ENCODE peak calls at places on chromosome 15, in six cellular contexts. One of them, this sample, is unnamed.

GRCh38 chr15:66760968-66761722 is 59.1 kb downstream of the SMAD6 start:
- DNase-seq in cardiac fibroblast: peak
- DNase-seq in astrocyte of the spinal cord: peak
- DNase-seq in bronchial epithelial cell: no peak
- DNase-seq in Panc1: no peak
- DNase-seq in hepatocyte: peak
- DNase-seq in this sample: no peak

GRCh38 chr15:66948294-66948693 is 117.1 kb upstream of the SMAD3 start:
- DNase-seq in cardiac fibroblast: peak
- DNase-seq in astrocyte of the spinal cord: peak
- DNase-seq in bronchial epithelial cell: peak
- DNase-seq in Panc1: no peak
- DNase-seq in hepatocyte: peak
- DNase-seq in this sample: no peak

GRCh38 chr15:74497584-74497983 is 36.6 kb upstream of the UBL7 start:
- DNase-seq in cardiac fibroblast: peak
- DNase-seq in astrocyte of the spinal cord: no peak
- DNase-seq in bronchial epithelial cell: peak
- DNase-seq in Panc1: no peak
- DNase-seq in hepatocyte: no peak
- DNase-seq in this sample: no peak

GRCh38 chr15:70362911-70363310 is 265.2 kb upstream of the TLE3 start:
- DNase-seq in cardiac fibroblast: peak
- DNase-seq in astrocyte of the spinal cord: peak
- DNase-seq in bronchial epithelial cell: no peak
- DNase-seq in Panc1: no peak
- DNase-seq in hepatocyte: peak
- DNase-seq in this sample: peak

GRCh38 chr15:42465520-42466259 is 25.3 kb downstream of the ZNF106 start:
- DNase-seq in cardiac fibroblast: no peak
- DNase-seq in astrocyte of the spinal cord: no peak
- DNase-seq in bronchial epithelial cell: no peak
- DNase-seq in Panc1: no peak
- DNase-seq in hepatocyte: no peak
- DNase-seq in this sample: no peak

GRCh38 chr15:84982301-84982920 is 755 bp downstream of the PDE8A start:
- DNase-seq in cardiac fibroblast: peak
- DNase-seq in astrocyte of the spinal cord: no peak
- DNase-seq in bronchial epithelial cell: no peak
- DNase-seq in Panc1: no peak
- DNase-seq in hepatocyte: peak
- DNase-seq in this sample: peak

GRCh38 chr15:67181221-67181639 is 73.2 kb downstream of the AAGAB start:
- DNase-seq in cardiac fibroblast: no peak
- DNase-seq in astrocyte of the spinal cord: no peak
- DNase-seq in bronchial epithelial cell: no peak
- DNase-seq in Panc1: no peak
- DNase-seq in hepatocyte: no peak
- DNase-seq in this sample: no peak

GRCh38 chr15:64429448-64429847 is 30.9 kb upstream of the ZNF609 start:
- DNase-seq in cardiac fibroblast: no peak
- DNase-seq in astrocyte of the spinal cord: no peak
- DNase-seq in bronchial epithelial cell: no peak
- DNase-seq in Panc1: no peak
- DNase-seq in hepatocyte: no peak
- DNase-seq in this sample: no peak

DNA sequence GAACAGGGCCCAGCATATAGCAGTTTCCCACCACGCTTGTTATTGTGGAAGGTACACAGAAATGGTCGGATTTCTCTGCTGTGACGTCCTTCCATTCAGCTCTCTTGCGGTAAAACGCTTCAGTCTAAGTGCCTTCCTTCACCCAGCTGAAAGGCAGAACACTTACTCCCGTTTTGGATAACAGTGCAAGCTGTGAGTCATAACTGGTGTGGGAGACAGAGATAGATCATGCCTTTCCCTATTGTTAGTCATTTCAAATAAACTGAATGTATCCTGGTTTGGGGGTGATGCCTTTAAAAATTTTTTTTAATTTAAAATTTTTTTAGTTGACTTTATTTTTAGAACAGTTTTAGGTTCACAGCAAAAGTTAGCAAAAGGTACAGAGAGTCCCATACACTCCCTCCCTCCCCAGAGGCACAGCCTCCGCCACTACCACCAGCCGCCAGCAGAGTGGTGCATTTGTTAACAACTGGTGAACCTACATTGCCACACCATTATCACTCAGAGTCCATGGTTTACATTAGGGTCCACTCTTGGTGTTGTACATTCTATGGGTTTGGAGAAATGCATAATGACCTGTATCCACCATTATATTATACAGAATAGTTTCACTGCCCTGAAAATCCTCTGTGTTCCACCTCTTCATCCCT is 94.9 kb upstream of the NSMCE3 start:
- DNase-seq in cardiac fibroblast: peak
- DNase-seq in astrocyte of the spinal cord: peak
- DNase-seq in bronchial epithelial cell: peak
- DNase-seq in Panc1: no peak
- DNase-seq in hepatocyte: no peak
- DNase-seq in this sample: no peak
- TF ChIP-seq CTCF in cardiac fibroblast: peak
- TF ChIP-seq CTCF in astrocyte of the spinal cord: peak
- TF ChIP-seq CTCF in bronchial epithelial cell: no peak
- TF ChIP-seq CTCF in Panc1: peak
- TF ChIP-seq CTCF in hepatocyte: peak
- TF ChIP-seq CTCF in this sample: peak

DNA sequence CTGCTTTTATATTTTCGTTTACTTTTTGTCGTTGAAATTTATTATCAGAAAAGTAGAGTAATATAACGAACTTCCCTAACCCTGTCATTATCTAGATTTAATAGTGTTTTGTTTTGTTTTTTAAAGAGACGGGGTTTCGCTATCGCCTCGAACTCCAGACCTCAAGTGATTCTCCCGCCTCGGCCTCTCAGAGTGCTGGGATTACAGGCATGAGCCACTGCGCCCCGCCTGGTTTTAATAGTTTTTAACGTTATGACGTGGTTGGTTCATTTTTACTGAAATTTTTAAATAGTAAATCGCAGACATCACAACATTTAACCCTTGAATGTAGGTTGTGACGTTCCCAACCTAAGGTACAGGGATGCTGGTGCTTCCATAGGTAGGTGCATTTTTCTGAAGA is 1.0 kb downstream of the NGRN start:
- DNase-seq in cardiac fibroblast: peak
- DNase-seq in astrocyte of the spinal cord: no peak
- DNase-seq in bronchial epithelial cell: no peak
- DNase-seq in Panc1: no peak
- DNase-seq in hepatocyte: no peak
- DNase-seq in this sample: no peak
- TF ChIP-seq CTCF in cardiac fibroblast: no peak
- TF ChIP-seq CTCF in astrocyte of the spinal cord: no peak
- TF ChIP-seq CTCF in bronchial epithelial cell: no peak
- TF ChIP-seq CTCF in Panc1: no peak
- TF ChIP-seq CTCF in hepatocyte: no peak
- TF ChIP-seq CTCF in this sample: no peak

DNA sequence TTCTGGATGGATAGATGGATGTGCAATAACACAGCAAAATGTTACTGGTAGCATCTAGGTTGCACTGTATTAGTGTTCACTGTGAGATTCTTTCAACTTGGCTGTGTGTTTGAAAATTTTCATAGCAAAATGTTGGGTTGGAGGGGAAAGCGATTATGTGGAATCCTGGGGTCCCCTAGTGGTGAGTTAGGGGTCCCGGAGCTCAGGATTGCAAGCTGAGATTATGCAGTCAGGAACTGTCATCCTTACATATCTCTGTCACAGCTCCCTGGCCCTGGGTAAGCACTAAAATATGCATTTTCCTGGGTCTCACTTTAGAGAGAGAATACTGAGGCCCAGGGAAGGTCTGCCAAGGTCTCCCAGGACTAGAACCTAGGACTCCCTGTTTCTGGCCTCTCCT is 77.2 kb downstream of the CEMIP start:
- DNase-seq in cardiac fibroblast: no peak
- DNase-seq in astrocyte of the spinal cord: no peak
- DNase-seq in bronchial epithelial cell: no peak
- DNase-seq in Panc1: no peak
- DNase-seq in hepatocyte: no peak
- DNase-seq in this sample: no peak
- TF ChIP-seq CTCF in cardiac fibroblast: no peak
- TF ChIP-seq CTCF in astrocyte of the spinal cord: peak
- TF ChIP-seq CTCF in bronchial epithelial cell: peak
- TF ChIP-seq CTCF in Panc1: no peak
- TF ChIP-seq CTCF in hepatocyte: peak
- TF ChIP-seq CTCF in this sample: peak

GRCh38 chr15:47987908-47988532 is 132.8 kb upstream of the SLC24A5 start:
- DNase-seq in cardiac fibroblast: peak
- DNase-seq in astrocyte of the spinal cord: peak
- DNase-seq in bronchial epithelial cell: peak
- DNase-seq in Panc1: peak
- DNase-seq in hepatocyte: peak
- DNase-seq in this sample: no peak

GRCh38 chr15:47983533-47983932 is 137.3 kb upstream of the SLC24A5 start:
- DNase-seq in cardiac fibroblast: no peak
- DNase-seq in astrocyte of the spinal cord: no peak
- DNase-seq in bronchial epithelial cell: no peak
- DNase-seq in Panc1: no peak
- DNase-seq in hepatocyte: no peak
- DNase-seq in this sample: no peak

GRCh38 chr15:47987461-47987860 is 133.3 kb upstream of the SLC24A5 start:
- DNase-seq in cardiac fibroblast: no peak
- DNase-seq in astrocyte of the spinal cord: no peak
- DNase-seq in bronchial epithelial cell: no peak
- DNase-seq in Panc1: no peak
- DNase-seq in hepatocyte: no peak
- DNase-seq in this sample: no peak

GRCh38 chr15:47988564-47988963 is 132.2 kb upstream of the SLC24A5 start:
- DNase-seq in cardiac fibroblast: no peak
- DNase-seq in astrocyte of the spinal cord: no peak
- DNase-seq in bronchial epithelial cell: no peak
- DNase-seq in Panc1: no peak
- DNase-seq in hepatocyte: no peak
- DNase-seq in this sample: no peak

GRCh38 chr15:47985568-47985967 is 135.2 kb upstream of the SLC24A5 start:
- DNase-seq in cardiac fibroblast: no peak
- DNase-seq in astrocyte of the spinal cord: no peak
- DNase-seq in bronchial epithelial cell: no peak
- DNase-seq in Panc1: no peak
- DNase-seq in hepatocyte: no peak
- DNase-seq in this sample: no peak
- TF ChIP-seq CTCF in cardiac fibroblast: no peak
- TF ChIP-seq CTCF in astrocyte of the spinal cord: no peak
- TF ChIP-seq CTCF in bronchial epithelial cell: no peak
- TF ChIP-seq CTCF in Panc1: no peak
- TF ChIP-seq CTCF in hepatocyte: no peak
- TF ChIP-seq CTCF in this sample: no peak

GRCh38 chr15:56811586-56811985 is 78.3 kb upstream of the ZNF280D start:
- DNase-seq in cardiac fibroblast: no peak
- DNase-seq in astrocyte of the spinal cord: no peak
- DNase-seq in bronchial epithelial cell: no peak
- DNase-seq in Panc1: no peak
- DNase-seq in hepatocyte: no peak
- DNase-seq in this sample: no peak
- TF ChIP-seq CTCF in cardiac fibroblast: no peak
- TF ChIP-seq CTCF in astrocyte of the spinal cord: no peak
- TF ChIP-seq CTCF in bronchial epithelial cell: no peak
- TF ChIP-seq CTCF in Panc1: no peak
- TF ChIP-seq CTCF in hepatocyte: no peak
- TF ChIP-seq CTCF in this sample: no peak

DNA sequence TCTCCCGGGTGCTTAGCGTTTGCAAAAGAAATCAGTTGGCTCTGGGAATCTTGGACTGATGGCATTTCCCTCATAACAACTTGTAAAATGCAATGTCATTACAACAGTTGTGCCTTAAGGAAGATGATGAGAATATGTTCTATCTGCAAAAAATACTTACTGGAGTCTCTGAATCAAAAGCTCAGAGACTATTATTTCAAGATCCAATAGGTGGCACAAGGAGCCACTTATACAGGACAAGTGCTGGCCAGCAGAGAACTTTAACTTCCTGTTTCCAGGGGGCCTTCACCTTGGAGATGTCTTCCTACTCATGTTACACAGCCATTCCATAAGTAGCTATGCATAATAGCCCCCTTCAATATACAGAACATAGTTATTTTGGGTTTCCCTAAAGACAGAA is 8.9 kb upstream of the RPS27L start:
- DNase-seq in cardiac fibroblast: peak
- DNase-seq in astrocyte of the spinal cord: no peak
- DNase-seq in bronchial epithelial cell: no peak
- DNase-seq in Panc1: no peak
- DNase-seq in hepatocyte: no peak
- DNase-seq in this sample: no peak
- TF ChIP-seq CTCF in cardiac fibroblast: peak
- TF ChIP-seq CTCF in astrocyte of the spinal cord: no peak
- TF ChIP-seq CTCF in bronchial epithelial cell: no peak
- TF ChIP-seq CTCF in Panc1: no peak
- TF ChIP-seq CTCF in hepatocyte: no peak
- TF ChIP-seq CTCF in this sample: no peak

DNA sequence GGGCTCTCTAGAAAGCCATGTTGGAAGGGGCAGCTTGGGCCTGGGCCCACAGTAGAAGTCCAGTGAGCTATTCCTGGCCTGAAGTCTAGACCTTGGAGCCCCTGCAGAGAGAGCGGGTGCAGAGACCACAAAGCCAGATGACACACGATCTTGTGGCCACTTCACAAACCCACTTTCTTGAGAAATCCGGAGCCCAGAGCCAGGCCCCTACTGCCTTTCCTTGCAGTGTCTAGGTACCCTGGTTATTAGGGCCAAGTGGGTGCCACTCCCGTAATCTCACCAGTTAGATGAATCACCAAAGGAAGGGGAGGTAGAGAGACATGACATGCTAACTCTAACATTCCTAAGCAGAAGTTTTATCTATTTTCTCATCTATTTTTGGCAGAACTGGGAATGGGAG is 72.5 kb upstream of the ADAMTSL3 start:
- DNase-seq in cardiac fibroblast: peak
- DNase-seq in astrocyte of the spinal cord: no peak
- DNase-seq in bronchial epithelial cell: no peak
- DNase-seq in Panc1: no peak
- DNase-seq in hepatocyte: no peak
- DNase-seq in this sample: no peak
- TF ChIP-seq CTCF in cardiac fibroblast: no peak
- TF ChIP-seq CTCF in astrocyte of the spinal cord: no peak
- TF ChIP-seq CTCF in bronchial epithelial cell: no peak
- TF ChIP-seq CTCF in Panc1: no peak
- TF ChIP-seq CTCF in hepatocyte: no peak
- TF ChIP-seq CTCF in this sample: no peak

This sample was measured in type B pancreatic cell.